ENCODE peak calls at places on chromosomes 16 and 17, in nine cellular contexts. One of them, this sample, is unnamed. For H3K4me1, the result is how much of the 10 kb centered on the place peaks cover.

GRCh38 chr17:33260638-33261037 is 32.5 kb downstream of the ASIC2 start:
- DNase-seq in suprapubic skin: no peak
- DNase-seq in prostate gland: no peak
- DNase-seq in gastrocnemius medialis: no peak
- DNase-seq in Peyer's patch: no peak
- DNase-seq in breast epithelium: no peak
- DNase-seq in A549: no peak
- DNase-seq in K562: no peak
- DNase-seq in uterus: no peak
- DNase-seq in this sample: peak

GRCh38 chr17:55674107-55674506 is 48.6 kb downstream of the TMEM100 start:
- DNase-seq in uterus: no peak
- DNase-seq in Peyer's patch: no peak
- DNase-seq in A549: no peak
- DNase-seq in breast epithelium: no peak
- DNase-seq in K562: no peak
- DNase-seq in suprapubic skin: no peak
- DNase-seq in gastrocnemius medialis: no peak
- DNase-seq in prostate gland: no peak
- DNase-seq in this sample: peak

GRCh38 chr17:77189148-77189547 is 48.4 kb downstream of the SEC14L1 start:
- DNase-seq in gastrocnemius medialis: no peak
- DNase-seq in uterus: no peak
- DNase-seq in prostate gland: no peak
- DNase-seq in A549: no peak
- DNase-seq in Peyer's patch: no peak
- DNase-seq in suprapubic skin: no peak
- DNase-seq in K562: no peak
- DNase-seq in breast epithelium: no peak
- DNase-seq in this sample: no peak

GRCh38 chr17:16384557-16384956 is 3.7 kb downstream of the UBB start:
- DNase-seq in gastrocnemius medialis: no peak
- DNase-seq in K562: no peak
- DNase-seq in Peyer's patch: no peak
- DNase-seq in suprapubic skin: no peak
- DNase-seq in prostate gland: no peak
- DNase-seq in A549: no peak
- DNase-seq in breast epithelium: no peak
- DNase-seq in uterus: no peak
- DNase-seq in this sample: no peak

GRCh38 chr17:79707931-79708891 is 22.5 kb upstream of the ENPP7 start:
- DNase-seq in A549: peak
- DNase-seq in gastrocnemius medialis: no peak
- DNase-seq in Peyer's patch: peak
- DNase-seq in breast epithelium: peak
- DNase-seq in prostate gland: peak
- DNase-seq in suprapubic skin: no peak
- DNase-seq in K562: peak
- DNase-seq in uterus: peak
- DNase-seq in this sample: peak

GRCh38 chr17:30323895-30324319 is 9.9 kb downstream of the TMIGD1 start:
- DNase-seq in suprapubic skin: peak
- DNase-seq in A549: no peak
- DNase-seq in gastrocnemius medialis: peak
- DNase-seq in K562: peak
- DNase-seq in breast epithelium: no peak
- DNase-seq in uterus: no peak
- DNase-seq in Peyer's patch: peak
- DNase-seq in prostate gland: no peak
- DNase-seq in this sample: peak

GRCh38 chr17:19238167-19238505 is 970 bp downstream of the EPN2 start:
- DNase-seq in uterus: peak
- DNase-seq in Peyer's patch: no peak
- DNase-seq in A549: peak
- DNase-seq in breast epithelium: no peak
- DNase-seq in K562: peak
- DNase-seq in suprapubic skin: peak
- DNase-seq in prostate gland: peak
- DNase-seq in gastrocnemius medialis: peak
- DNase-seq in this sample: peak

GRCh38 chr17:31560836-31561235 is 169.4 kb downstream of the RAB11FIP4 start:
- DNase-seq in A549: no peak
- DNase-seq in uterus: no peak
- DNase-seq in prostate gland: no peak
- DNase-seq in Peyer's patch: no peak
- DNase-seq in suprapubic skin: no peak
- DNase-seq in K562: no peak
- DNase-seq in breast epithelium: no peak
- DNase-seq in gastrocnemius medialis: no peak
- DNase-seq in this sample: no peak

GRCh38 chr16:86059253-86060171 is 160.6 kb downstream of the IRF8 start:
- DNase-seq in K562: no peak
- DNase-seq in breast epithelium: no peak
- DNase-seq in A549: no peak
- DNase-seq in gastrocnemius medialis: peak
- DNase-seq in Peyer's patch: no peak
- DNase-seq in uterus: peak
- DNase-seq in suprapubic skin: no peak
- DNase-seq in prostate gland: no peak
- DNase-seq in this sample: no peak

GRCh38 chr16:49560018-49560830 is 186.6 kb downstream of the C16orf78 start:
- DNase-seq in gastrocnemius medialis: no peak
- DNase-seq in uterus: no peak
- DNase-seq in breast epithelium: peak
- DNase-seq in prostate gland: no peak
- DNase-seq in Peyer's patch: no peak
- DNase-seq in suprapubic skin: no peak
- DNase-seq in K562: no peak
- DNase-seq in A549: no peak
- DNase-seq in this sample: no peak

GRCh38 chr16:13896543-13897182 is 23.3 kb upstream of the ERCC4 start:
- DNase-seq in prostate gland: no peak
- DNase-seq in gastrocnemius medialis: no peak
- DNase-seq in breast epithelium: no peak
- DNase-seq in uterus: no peak
- DNase-seq in K562: no peak
- DNase-seq in A549: no peak
- DNase-seq in Peyer's patch: no peak
- DNase-seq in suprapubic skin: no peak
- DNase-seq in this sample: no peak

GRCh38 chr16:25065899-25066298 is 45.6 kb upstream of the LCMT1 start:
- DNase-seq in suprapubic skin: no peak
- DNase-seq in gastrocnemius medialis: no peak
- DNase-seq in breast epithelium: no peak
- DNase-seq in A549: no peak
- DNase-seq in K562: no peak
- DNase-seq in Peyer's patch: peak
- DNase-seq in uterus: no peak
- DNase-seq in prostate gland: no peak
- DNase-seq in this sample: no peak

GRCh38 chr16:87149051-87149450 is 168.1 kb downstream of the C16orf95 start:
- DNase-seq in suprapubic skin: no peak
- DNase-seq in gastrocnemius medialis: no peak
- DNase-seq in uterus: no peak
- DNase-seq in K562: no peak
- DNase-seq in A549: no peak
- DNase-seq in breast epithelium: no peak
- DNase-seq in Peyer's patch: no peak
- DNase-seq in prostate gland: no peak
- DNase-seq in this sample: no peak

GRCh38 chr16:12089492-12090161 is 113.1 kb downstream of the SNX29 start:
- DNase-seq in suprapubic skin: no peak
- DNase-seq in prostate gland: no peak
- DNase-seq in breast epithelium: no peak
- DNase-seq in gastrocnemius medialis: no peak
- DNase-seq in K562: peak
- DNase-seq in uterus: no peak
- DNase-seq in A549: no peak
- DNase-seq in Peyer's patch: peak
- DNase-seq in this sample: peak

GRCh38 chr17:70527364-70527888 is 358.1 kb downstream of the KCNJ2 start:
- DNase-seq in gastrocnemius medialis: no peak
- DNase-seq in breast epithelium: no peak
- DNase-seq in K562: no peak
- DNase-seq in uterus: no peak
- DNase-seq in prostate gland: no peak
- DNase-seq in suprapubic skin: no peak
- DNase-seq in Peyer's patch: no peak
- DNase-seq in A549: no peak
- DNase-seq in this sample: no peak

GRCh38 chr16:11347831-11348230 is 2.6 kb downstream of the RMI2 start:
- DNase-seq in prostate gland: no peak
- DNase-seq in K562: no peak
- DNase-seq in A549: no peak
- DNase-seq in breast epithelium: no peak
- DNase-seq in gastrocnemius medialis: no peak
- DNase-seq in suprapubic skin: no peak
- DNase-seq in Peyer's patch: no peak
- DNase-seq in uterus: no peak
- DNase-seq in this sample: no peak

GRCh38 chr17:72165202-72165972 is 44.6 kb downstream of the SOX9 start:
- DNase-seq in gastrocnemius medialis: no peak
- DNase-seq in uterus: no peak
- DNase-seq in breast epithelium: no peak
- DNase-seq in A549: no peak
- DNase-seq in prostate gland: peak
- DNase-seq in K562: no peak
- DNase-seq in Peyer's patch: no peak
- DNase-seq in suprapubic skin: no peak
- DNase-seq in this sample: no peak
- H3K4me1 ChIP-seq in gastrocnemius medialis: under half
- H3K4me1 ChIP-seq in uterus: under half
- H3K4me1 ChIP-seq in breast epithelium: under half
- H3K4me1 ChIP-seq in A549: under half
- H3K4me1 ChIP-seq in prostate gland: under half
- H3K4me1 ChIP-seq in K562: under half
- H3K4me1 ChIP-seq in Peyer's patch: under half
- H3K4me1 ChIP-seq in suprapubic skin: under half
- H3K4me1 ChIP-seq in this sample: under half

GRCh38 chr17:78676415-78677302 is 99.5 kb upstream of the DNAH17 start:
- DNase-seq in breast epithelium: no peak
- DNase-seq in suprapubic skin: no peak
- DNase-seq in A549: no peak
- DNase-seq in K562: no peak
- DNase-seq in Peyer's patch: no peak
- DNase-seq in gastrocnemius medialis: peak
- DNase-seq in prostate gland: no peak
- DNase-seq in uterus: no peak
- DNase-seq in this sample: peak
- TF ChIP-seq POLR2A in breast epithelium: no peak
- TF ChIP-seq POLR2A in suprapubic skin: no peak
- TF ChIP-seq POLR2A in A549: no peak
- TF ChIP-seq POLR2A in K562: no peak
- TF ChIP-seq POLR2A in Peyer's patch: no peak
- TF ChIP-seq POLR2A in gastrocnemius medialis: peak
- TF ChIP-seq POLR2A in prostate gland: no peak
- TF ChIP-seq POLR2A in uterus: no peak
- TF ChIP-seq POLR2A in this sample: no peak

DNA sequence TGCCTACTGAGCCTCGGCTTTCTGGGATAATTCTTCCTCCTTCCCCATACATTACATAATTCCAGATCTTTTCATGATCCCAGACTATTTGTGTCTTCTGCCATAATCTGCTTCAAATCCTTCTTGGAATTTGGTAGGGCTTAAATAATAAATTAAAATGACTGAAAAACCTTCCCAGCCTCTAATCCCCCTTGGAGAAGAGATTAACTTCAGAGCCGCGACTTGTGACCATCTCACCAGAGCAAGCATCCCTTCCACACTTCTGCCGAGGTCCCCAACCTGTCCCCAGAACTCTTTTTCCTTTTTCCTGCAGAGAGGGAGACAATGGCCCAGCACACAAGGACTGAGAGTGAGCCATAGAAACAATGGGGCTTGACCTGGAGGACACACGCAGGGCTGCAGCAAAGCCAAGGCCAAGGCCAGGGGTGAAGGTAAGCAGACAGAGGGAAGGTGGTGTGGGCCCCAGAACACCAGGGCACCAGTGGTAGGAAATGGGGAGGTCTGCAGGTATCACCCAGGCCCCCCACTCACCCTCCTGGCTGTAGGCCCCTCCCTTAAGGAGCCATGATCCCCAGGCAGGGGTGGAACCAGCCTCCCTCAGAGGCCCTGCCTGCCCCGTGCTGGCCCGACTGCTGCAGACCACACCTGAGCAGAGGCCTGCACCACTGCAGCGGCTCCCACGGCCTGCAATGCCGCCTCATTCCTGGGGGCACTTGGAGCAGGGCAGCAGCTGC is 9.6 kb upstream of the BCAR1 start:
- DNase-seq in suprapubic skin: no peak
- DNase-seq in uterus: peak
- DNase-seq in prostate gland: no peak
- DNase-seq in breast epithelium: no peak
- DNase-seq in A549: no peak
- DNase-seq in gastrocnemius medialis: no peak
- DNase-seq in Peyer's patch: no peak
- DNase-seq in K562: no peak
- DNase-seq in this sample: no peak
- H3K4me1 ChIP-seq in suprapubic skin: half or more
- H3K4me1 ChIP-seq in uterus: under half
- H3K4me1 ChIP-seq in prostate gland: under half
- H3K4me1 ChIP-seq in breast epithelium: under half
- H3K4me1 ChIP-seq in A549: half or more
- H3K4me1 ChIP-seq in gastrocnemius medialis: half or more
- H3K4me1 ChIP-seq in Peyer's patch: half or more
- H3K4me1 ChIP-seq in K562: under half
- H3K4me1 ChIP-seq in this sample: half or more

GRCh38 chr17:7857724-7858486 is at the start of gene CYB5D1:
- DNase-seq in prostate gland: peak
- DNase-seq in suprapubic skin: peak
- DNase-seq in A549: peak
- DNase-seq in K562: peak
- DNase-seq in gastrocnemius medialis: peak
- DNase-seq in Peyer's patch: peak
- DNase-seq in breast epithelium: peak
- DNase-seq in uterus: peak
- DNase-seq in this sample: peak
- TF ChIP-seq POLR2A in prostate gland: no peak
- TF ChIP-seq POLR2A in suprapubic skin: peak
- TF ChIP-seq POLR2A in A549: peak
- TF ChIP-seq POLR2A in K562: peak
- TF ChIP-seq POLR2A in gastrocnemius medialis: peak
- TF ChIP-seq POLR2A in Peyer's patch: peak
- TF ChIP-seq POLR2A in breast epithelium: no peak
- TF ChIP-seq POLR2A in uterus: peak
- TF ChIP-seq POLR2A in this sample: peak

This sample was measured in upper lobe of left lung.